ENCODE peak calls at places on chromosome 13, in four cellular contexts. F, H, J and C are unnamed samples.

GRCh38 chr13:112820318-112820717 is 130.5 kb downstream of the ATP11A start:
- DNase-seq in F (no peak), H (no peak), J (no peak), C (no peak)

GRCh38 chr13:24511019-24511823 is 1.4 kb downstream of the PARP4 start:
- DNase-seq in F (peak; percentile 75), H (peak; percentile 61), J (no peak), C (no peak)

GRCh38 chr13:35499131-35500051 is 22.9 kb upstream of the MAB21L1 start:
- DNase-seq in F (no peak), H (no peak), J (peak; percentile 73), C (no peak)

GRCh38 chr13:113623491-113624234 is 34.3 kb downstream of the ATP4B start:
- DNase-seq in F (no peak), H (no peak), J (no peak), C (no peak)

GRCh38 chr13:107322228-107322627 is 754.3 kb upstream of the ARGLU1 start:
- DNase-seq in F (no peak), H (no peak), J (no peak), C (no peak)

GRCh38 chr13:66795636-66796035 is 434.5 kb downstream of the PCDH9 start:
- DNase-seq in F (no peak), H (no peak), J (no peak), C (no peak)

GRCh38 chr13:113537205-113537604 is 46.7 kb upstream of the DCUN1D2 start:
- DNase-seq in F (no peak), H (no peak), J (no peak), C (no peak)

GRCh38 chr13:107457686-107458085 is 757.6 kb downstream of the LIG4 start:
- DNase-seq in F (no peak), H (no peak), J (peak; percentile 49), C (no peak)

GRCh38 chr13:52846567-52847321 is 1.7 kb downstream of the PCDH8 start:
- DNase-seq in F (peak; percentile 59), H (peak; percentile 72), J (no peak), C (peak; percentile 79)

GRCh38 chr13:45242070-45242469 is 41.2 kb upstream of the KCTD4 start:
- DNase-seq in F (no peak), H (no peak), J (no peak), C (no peak)

GRCh38 chr13:42232671-42233070 is 39.3 kb upstream of the AKAP11 start:
- DNase-seq in F (no peak), H (no peak), J (no peak), C (no peak)

GRCh38 chr13:113616991-113617749 is 32.6 kb downstream of the TFDP1 start:
- DNase-seq in F (no peak), H (no peak), J (no peak), C (no peak)

GRCh38 chr13:102234618-102235017 is 167.2 kb downstream of the FGF14 start:
- DNase-seq in F (no peak), H (no peak), J (no peak), C (no peak)

GRCh38 chr13:113963376-113963775 is 10.5 kb downstream of the C13orf46 start:
- DNase-seq in F (no peak), H (no peak), J (no peak), C (no peak)

GRCh38 chr13:79403113-79403512 is 2.9 kb downstream of the RBM26 start:
- DNase-seq in F (no peak), H (no peak), J (no peak), C (no peak)

GRCh38 chr13:98959775-98960325 is 18.0 kb downstream of the DOCK9 start:
- DNase-seq in F (no peak), H (no peak), J (peak; percentile 93), C (no peak)

GRCh38 chr13:110713981-110714797 is 689 bp downstream of the ING1 start:
- DNase-seq in F (peak; percentile 69), H (peak; percentile 73), J (peak; percentile 32), C (peak; percentile 65)

GRCh38 chr13:99067160-99067985 is 89.5 kb upstream of the DOCK9 start:
- DNase-seq in F (no peak), H (peak; percentile 47), J (no peak), C (no peak)

GRCh38 chr13:50156140-50156539 is 140.9 kb downstream of the KCNRG start:
- DNase-seq in F (no peak), H (no peak), J (no peak), C (no peak)

GRCh38 chr13:82797876-82798275 is 1084.4 kb downstream of the SLITRK1 start:
- DNase-seq in F (no peak), H (no peak), J (no peak), C (no peak)

GRCh38 chr13:113584205-113584869 is at the start of gene TFDP1:
- DNase-seq in F (peak; percentile 97), H (peak; percentile 82), J (peak; percentile 88), C (peak; percentile 77)

GRCh38 chr13:34672631-34673030 is 269.4 kb upstream of the NBEA start:
- DNase-seq in F (no peak), H (no peak), J (no peak), C (no peak)

GRCh38 chr13:111639196-111639705 is 318.8 kb downstream of the TEX29 start:
- DNase-seq in F (no peak), H (no peak), J (no peak), C (no peak)

GRCh38 chr13:57629821-57630235 is 1.7 kb upstream of the PCDH17 start:
- DNase-seq in F (peak; percentile 67), H (peak; percentile 38), J (peak; percentile 92), C (peak; percentile 91)

GRCh38 chr13:24995225-24995804 is 100.6 kb upstream of the PABPC3 start:
- DNase-seq in F (peak; percentile 76), H (peak; percentile 84), J (peak; percentile 56), C (no peak)

GRCh38 chr13:22944378-22944777 is 236.4 kb upstream of the SGCG start:
- DNase-seq in F (no peak), H (no peak), J (no peak), C (no peak)

GRCh38 chr13:33349996-33350826 is 64.7 kb upstream of the STARD13 start:
- DNase-seq in F (no peak), H (peak; percentile 65), J (no peak), C (peak; percentile 70)

GRCh38 chr13:98484289-98485219 is 92.4 kb downstream of the STK24 start:
- DNase-seq in F (peak; percentile 69), H (peak; percentile 83), J (no peak), C (peak; percentile 73)